ENCODE peak calls at places on chromosomes 1 and 21, in six cellular contexts. One of them, this sample, is unnamed.

GRCh38 chr1:192485692-192486436 is 89.7 kb upstream of the RGS1 start:
- DNase-seq in CD8-positive, alpha-beta T cell: no peak
- DNase-seq in tibial nerve: peak; percentile 68
- DNase-seq in mesenchymal stem cell: peak; percentile 96
- DNase-seq in OCI-LY7: no peak
- DNase-seq in SK-N-SH: no peak
- DNase-seq in this sample: peak; percentile 78

GRCh38 chr1:16032388-16033100 is 10.7 kb downstream of the CLCNKA start:
- DNase-seq in CD8-positive, alpha-beta T cell: no peak
- DNase-seq in tibial nerve: peak; percentile 70
- DNase-seq in mesenchymal stem cell: peak; percentile 88
- DNase-seq in OCI-LY7: peak; percentile 73
- DNase-seq in SK-N-SH: peak; percentile 97
- DNase-seq in this sample: peak; percentile 69

GRCh38 chr21:35575280-35575915 is 484.9 kb downstream of the SETD4 start:
- DNase-seq in CD8-positive, alpha-beta T cell: no peak
- DNase-seq in tibial nerve: no peak
- DNase-seq in mesenchymal stem cell: peak; percentile 81
- DNase-seq in OCI-LY7: no peak
- DNase-seq in SK-N-SH: no peak
- DNase-seq in this sample: no peak

GRCh38 chr1:85091647-85092295 is 43.5 kb upstream of the MCOLN3 start:
- DNase-seq in CD8-positive, alpha-beta T cell: no peak
- DNase-seq in tibial nerve: no peak
- DNase-seq in mesenchymal stem cell: no peak
- DNase-seq in OCI-LY7: no peak
- DNase-seq in SK-N-SH: no peak
- DNase-seq in this sample: no peak

GRCh38 chr1:28172690-28173150 is 3.8 kb downstream of the PTAFR start:
- DNase-seq in CD8-positive, alpha-beta T cell: peak; percentile 11
- DNase-seq in tibial nerve: no peak
- DNase-seq in mesenchymal stem cell: peak; percentile 34
- DNase-seq in OCI-LY7: peak; percentile 93
- DNase-seq in SK-N-SH: peak; percentile 48
- DNase-seq in this sample: no peak

GRCh38 chr1:201781447-201781846 is 47.5 kb upstream of the IPO9 start:
- DNase-seq in CD8-positive, alpha-beta T cell: no peak
- DNase-seq in tibial nerve: no peak
- DNase-seq in mesenchymal stem cell: peak; percentile 46
- DNase-seq in OCI-LY7: no peak
- DNase-seq in SK-N-SH: no peak
- DNase-seq in this sample: no peak

GRCh38 chr1:154812911-154813816 is 56.9 kb downstream of the KCNN3 start:
- DNase-seq in CD8-positive, alpha-beta T cell: no peak
- DNase-seq in tibial nerve: no peak
- DNase-seq in mesenchymal stem cell: peak; percentile 19
- DNase-seq in OCI-LY7: no peak
- DNase-seq in SK-N-SH: no peak
- DNase-seq in this sample: no peak

GRCh38 chr1:112692681-112693080 is 14.2 kb downstream of the RHOC start:
- DNase-seq in CD8-positive, alpha-beta T cell: no peak
- DNase-seq in tibial nerve: no peak
- DNase-seq in mesenchymal stem cell: no peak
- DNase-seq in OCI-LY7: no peak
- DNase-seq in SK-N-SH: no peak
- DNase-seq in this sample: no peak

GRCh38 chr21:41832230-41833137 is 46.7 kb downstream of the PRDM15 start:
- DNase-seq in CD8-positive, alpha-beta T cell: no peak
- DNase-seq in tibial nerve: no peak
- DNase-seq in mesenchymal stem cell: no peak
- DNase-seq in OCI-LY7: no peak
- DNase-seq in SK-N-SH: no peak
- DNase-seq in this sample: no peak

GRCh38 chr1:33802268-33802667 is 61.6 kb upstream of the HMGB4 start:
- DNase-seq in CD8-positive, alpha-beta T cell: no peak
- DNase-seq in tibial nerve: no peak
- DNase-seq in mesenchymal stem cell: no peak
- DNase-seq in OCI-LY7: no peak
- DNase-seq in SK-N-SH: no peak
- DNase-seq in this sample: no peak

GRCh38 chr21:45886610-45887026 is 95.0 kb upstream of the COL6A1 start:
- DNase-seq in CD8-positive, alpha-beta T cell: no peak
- DNase-seq in tibial nerve: no peak
- DNase-seq in mesenchymal stem cell: no peak
- DNase-seq in OCI-LY7: no peak
- DNase-seq in SK-N-SH: no peak
- DNase-seq in this sample: no peak

GRCh38 chr1:101190441-101190840 is 46.4 kb upstream of the S1PR1 start:
- DNase-seq in CD8-positive, alpha-beta T cell: no peak
- DNase-seq in tibial nerve: no peak
- DNase-seq in mesenchymal stem cell: peak; percentile 20
- DNase-seq in OCI-LY7: no peak
- DNase-seq in SK-N-SH: no peak
- DNase-seq in this sample: no peak

GRCh38 chr1:15620890-15621682 is 3.8 kb downstream of the DDI2 start:
- DNase-seq in CD8-positive, alpha-beta T cell: no peak
- DNase-seq in tibial nerve: no peak
- DNase-seq in mesenchymal stem cell: no peak
- DNase-seq in OCI-LY7: no peak
- DNase-seq in SK-N-SH: no peak
- DNase-seq in this sample: no peak

GRCh38 chr1:211648980-211649934 is 26.2 kb downstream of the NEK2 start:
- DNase-seq in CD8-positive, alpha-beta T cell: no peak
- DNase-seq in tibial nerve: no peak
- DNase-seq in mesenchymal stem cell: peak; percentile 31
- DNase-seq in OCI-LY7: peak; percentile 60
- DNase-seq in SK-N-SH: peak; percentile 80
- DNase-seq in this sample: no peak

GRCh38 chr1:64403331-64403730 is 66.6 kb upstream of the CACHD1 start:
- DNase-seq in CD8-positive, alpha-beta T cell: no peak
- DNase-seq in tibial nerve: no peak
- DNase-seq in mesenchymal stem cell: peak; percentile 11
- DNase-seq in OCI-LY7: no peak
- DNase-seq in SK-N-SH: no peak
- DNase-seq in this sample: no peak

GRCh38 chr1:109877320-109877771 is 33.3 kb upstream of the CSF1 start:
- DNase-seq in CD8-positive, alpha-beta T cell: no peak
- DNase-seq in tibial nerve: peak; percentile 65
- DNase-seq in mesenchymal stem cell: peak; percentile 98
- DNase-seq in OCI-LY7: no peak
- DNase-seq in SK-N-SH: no peak
- DNase-seq in this sample: no peak

GRCh38 chr21:32248616-32249550 is 30.0 kb downstream of the MIS18A start:
- DNase-seq in CD8-positive, alpha-beta T cell: no peak
- DNase-seq in tibial nerve: no peak
- DNase-seq in mesenchymal stem cell: no peak
- DNase-seq in OCI-LY7: no peak
- DNase-seq in SK-N-SH: no peak
- DNase-seq in this sample: no peak

GRCh38 chr1:52059326-52059725 is 3.2 kb downstream of the BTF3L4 start:
- DNase-seq in CD8-positive, alpha-beta T cell: no peak
- DNase-seq in tibial nerve: no peak
- DNase-seq in mesenchymal stem cell: peak; percentile 53
- DNase-seq in OCI-LY7: no peak
- DNase-seq in SK-N-SH: no peak
- DNase-seq in this sample: no peak

GRCh38 chr1:107963601-107964396 is 1.2 kb downstream of the VAV3 start:
- DNase-seq in CD8-positive, alpha-beta T cell: peak; percentile 26
- DNase-seq in tibial nerve: no peak
- DNase-seq in mesenchymal stem cell: peak; percentile 38
- DNase-seq in OCI-LY7: peak; percentile 70
- DNase-seq in SK-N-SH: peak; percentile 23
- DNase-seq in this sample: no peak

GRCh38 chr1:101219919-101220695 is 16.7 kb upstream of the S1PR1 start:
- DNase-seq in CD8-positive, alpha-beta T cell: no peak
- DNase-seq in tibial nerve: no peak
- DNase-seq in mesenchymal stem cell: no peak
- DNase-seq in OCI-LY7: no peak
- DNase-seq in SK-N-SH: no peak
- DNase-seq in this sample: no peak

GRCh38 chr1:54833146-54833545 is 32.0 kb upstream of the TTC22 start:
- DNase-seq in CD8-positive, alpha-beta T cell: no peak
- DNase-seq in tibial nerve: no peak
- DNase-seq in mesenchymal stem cell: no peak
- DNase-seq in OCI-LY7: no peak
- DNase-seq in SK-N-SH: no peak
- DNase-seq in this sample: no peak

GRCh38 chr1:155174334-155175280 is 958 bp downstream of the TRIM46 start:
- DNase-seq in CD8-positive, alpha-beta T cell: peak; percentile 33
- DNase-seq in tibial nerve: no peak
- DNase-seq in mesenchymal stem cell: peak; percentile 40
- DNase-seq in OCI-LY7: peak; percentile 50
- DNase-seq in SK-N-SH: peak; percentile 90
- DNase-seq in this sample: no peak

GRCh38 chr21:20451051-20451450 is 547.2 kb upstream of the NCAM2 start:
- DNase-seq in CD8-positive, alpha-beta T cell: no peak
- DNase-seq in tibial nerve: no peak
- DNase-seq in mesenchymal stem cell: no peak
- DNase-seq in OCI-LY7: no peak
- DNase-seq in SK-N-SH: no peak
- DNase-seq in this sample: no peak

GRCh38 chr1:235892080-235892670 is 25.5 kb upstream of the LYST start:
- DNase-seq in CD8-positive, alpha-beta T cell: no peak
- DNase-seq in tibial nerve: no peak
- DNase-seq in mesenchymal stem cell: no peak
- DNase-seq in OCI-LY7: no peak
- DNase-seq in SK-N-SH: no peak
- DNase-seq in this sample: no peak

GRCh38 chr21:27450216-27450615 is 483.3 kb upstream of the ADAMTS5 start:
- DNase-seq in CD8-positive, alpha-beta T cell: no peak
- DNase-seq in tibial nerve: no peak
- DNase-seq in mesenchymal stem cell: no peak
- DNase-seq in OCI-LY7: no peak
- DNase-seq in SK-N-SH: no peak
- DNase-seq in this sample: no peak
- H3K4me3 ChIP-seq in CD8-positive, alpha-beta T cell: no peak overlapping the region
- H3K4me3 ChIP-seq in tibial nerve: no peak overlapping the region
- H3K4me3 ChIP-seq in mesenchymal stem cell: no peak overlapping the region
- H3K4me3 ChIP-seq in OCI-LY7: no peak overlapping the region
- H3K4me3 ChIP-seq in SK-N-SH: no peak overlapping the region
- H3K4me3 ChIP-seq in this sample: no peak overlapping the region

GRCh38 chr1:117696567-117696966 is 90.7 kb downstream of the TENT5C start:
- DNase-seq in CD8-positive, alpha-beta T cell: no peak
- DNase-seq in tibial nerve: no peak
- DNase-seq in mesenchymal stem cell: peak; percentile 83
- DNase-seq in OCI-LY7: no peak
- DNase-seq in SK-N-SH: no peak
- DNase-seq in this sample: no peak

GRCh38 chr1:117698398-117699160 is 92.7 kb downstream of the TENT5C start:
- DNase-seq in CD8-positive, alpha-beta T cell: no peak
- DNase-seq in tibial nerve: no peak
- DNase-seq in mesenchymal stem cell: no peak
- DNase-seq in OCI-LY7: no peak
- DNase-seq in SK-N-SH: no peak
- DNase-seq in this sample: no peak

GRCh38 chr1:117694543-117694942 is 88.7 kb downstream of the TENT5C start:
- DNase-seq in CD8-positive, alpha-beta T cell: no peak
- DNase-seq in tibial nerve: no peak
- DNase-seq in mesenchymal stem cell: no peak
- DNase-seq in OCI-LY7: no peak
- DNase-seq in SK-N-SH: no peak
- DNase-seq in this sample: no peak

GRCh38 chr1:117697220-117697781 is 91.5 kb downstream of the TENT5C start:
- DNase-seq in CD8-positive, alpha-beta T cell: no peak
- DNase-seq in tibial nerve: no peak
- DNase-seq in mesenchymal stem cell: peak; percentile 57
- DNase-seq in OCI-LY7: no peak
- DNase-seq in SK-N-SH: no peak
- DNase-seq in this sample: no peak

GRCh38 chr1:117695796-117696505 is 90.1 kb downstream of the TENT5C start:
- DNase-seq in CD8-positive, alpha-beta T cell: no peak
- DNase-seq in tibial nerve: no peak
- DNase-seq in mesenchymal stem cell: peak; percentile 99
- DNase-seq in OCI-LY7: no peak
- DNase-seq in SK-N-SH: no peak
- DNase-seq in this sample: no peak
- H3K4me3 ChIP-seq in CD8-positive, alpha-beta T cell: no peak overlapping the region
- H3K4me3 ChIP-seq in tibial nerve: no peak overlapping the region
- H3K4me3 ChIP-seq in mesenchymal stem cell: no peak overlapping the region
- H3K4me3 ChIP-seq in OCI-LY7: no peak overlapping the region
- H3K4me3 ChIP-seq in SK-N-SH: no peak overlapping the region
- H3K4me3 ChIP-seq in this sample: peak overlapping the region; percentile 65

GRCh38 chr1:231095595-231095994 is 55.5 kb upstream of the FAM89A start:
- DNase-seq in CD8-positive, alpha-beta T cell: no peak
- DNase-seq in tibial nerve: no peak
- DNase-seq in mesenchymal stem cell: no peak
- DNase-seq in OCI-LY7: no peak
- DNase-seq in SK-N-SH: no peak
- DNase-seq in this sample: no peak
- H3K4me3 ChIP-seq in CD8-positive, alpha-beta T cell: no peak overlapping the region
- H3K4me3 ChIP-seq in tibial nerve: no peak overlapping the region
- H3K4me3 ChIP-seq in mesenchymal stem cell: no peak overlapping the region
- H3K4me3 ChIP-seq in OCI-LY7: no peak overlapping the region
- H3K4me3 ChIP-seq in SK-N-SH: no peak overlapping the region
- H3K4me3 ChIP-seq in this sample: no peak overlapping the region

GRCh38 chr21:37671381-37671780 is 244.9 kb downstream of the KCNJ6 start:
- DNase-seq in CD8-positive, alpha-beta T cell: no peak
- DNase-seq in tibial nerve: no peak
- DNase-seq in mesenchymal stem cell: no peak
- DNase-seq in OCI-LY7: no peak
- DNase-seq in SK-N-SH: no peak
- DNase-seq in this sample: no peak

GRCh38 chr21:37677006-37677405 is 239.3 kb downstream of the KCNJ6 start:
- DNase-seq in CD8-positive, alpha-beta T cell: no peak
- DNase-seq in tibial nerve: no peak
- DNase-seq in mesenchymal stem cell: no peak
- DNase-seq in OCI-LY7: no peak
- DNase-seq in SK-N-SH: no peak
- DNase-seq in this sample: no peak

GRCh38 chr21:37673801-37674575 is 242.3 kb downstream of the KCNJ6 start:
- DNase-seq in CD8-positive, alpha-beta T cell: no peak
- DNase-seq in tibial nerve: no peak
- DNase-seq in mesenchymal stem cell: no peak
- DNase-seq in OCI-LY7: no peak
- DNase-seq in SK-N-SH: no peak
- DNase-seq in this sample: no peak

GRCh38 chr21:37670883-37671282 is 245.4 kb downstream of the KCNJ6 start:
- DNase-seq in CD8-positive, alpha-beta T cell: no peak
- DNase-seq in tibial nerve: no peak
- DNase-seq in mesenchymal stem cell: peak; percentile 4
- DNase-seq in OCI-LY7: no peak
- DNase-seq in SK-N-SH: no peak
- DNase-seq in this sample: no peak

DNA sequence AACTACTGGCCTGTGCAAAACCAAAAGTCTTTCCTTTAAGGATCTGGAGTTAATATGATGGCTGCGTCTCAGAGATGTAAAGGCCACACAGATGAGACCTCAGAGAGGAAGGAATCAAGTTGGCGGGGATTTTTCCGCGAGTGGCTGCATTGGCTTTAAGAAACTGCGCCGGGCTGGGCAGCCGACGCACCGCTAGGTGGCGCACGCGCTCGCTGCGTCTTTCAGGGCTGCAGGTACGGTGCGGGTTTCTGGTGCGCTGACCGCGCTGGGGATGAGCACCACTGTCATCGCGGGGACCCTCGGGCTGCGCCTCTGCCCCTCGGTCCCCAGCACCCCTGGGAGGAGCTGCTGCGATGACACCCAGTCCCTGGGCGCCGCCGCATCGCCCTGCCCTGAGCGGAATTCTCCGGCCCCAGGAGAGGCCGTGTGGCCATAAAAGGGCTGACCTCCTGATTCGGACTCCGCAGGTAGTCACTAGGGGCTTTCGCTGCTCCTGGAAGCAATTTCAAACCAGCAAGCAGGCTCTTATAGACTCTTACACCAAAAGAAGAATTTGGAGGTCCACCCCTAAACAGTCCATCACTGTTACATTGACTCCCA is 241.0 kb downstream of the KCNJ6 start:
- DNase-seq in CD8-positive, alpha-beta T cell: peak; percentile 34
- DNase-seq in tibial nerve: peak; percentile 35
- DNase-seq in mesenchymal stem cell: peak; percentile 38
- DNase-seq in OCI-LY7: peak; percentile 17
- DNase-seq in SK-N-SH: peak; percentile 80
- DNase-seq in this sample: no peak
- H3K4me3 ChIP-seq in CD8-positive, alpha-beta T cell: no peak overlapping the region
- H3K4me3 ChIP-seq in tibial nerve: no peak overlapping the region
- H3K4me3 ChIP-seq in mesenchymal stem cell: no peak overlapping the region
- H3K4me3 ChIP-seq in OCI-LY7: no peak overlapping the region
- H3K4me3 ChIP-seq in SK-N-SH: no peak overlapping the region
- H3K4me3 ChIP-seq in this sample: peak overlapping the region; percentile 64

This sample was measured in thoracic aorta.